ENCODE peak calls at places on chromosomes 16 and 17, in seven cellular contexts. L is Caco-2, F is BJ, W is prostate gland, D is A549, I is foreskin fibroblast, R is left ventricle myocardium inferior. C is an unnamed sample.

GRCh38 chr16:74186589-74186988 is 110.0 kb upstream of the PSMD7 start:
- DNase-seq in I (peak; percentile 66), R (no peak), F (peak; percentile 2), D (no peak), W (no peak), L (no peak), C (no peak)

GRCh38 chr17:44005527-44005864 is 1.1 kb downstream of the NAGS start:
- DNase-seq in L (no peak), F (no peak), R (no peak), W (no peak), I (no peak), D (no peak), C (no peak)

GRCh38 chr16:30997000-30997886 is 12.2 kb downstream of the HSD3B7 start:
- DNase-seq in R (peak; percentile 86), D (peak; percentile 93), L (peak; percentile 76), I (peak; percentile 93), F (no peak), W (peak; percentile 68), C (no peak)

GRCh38 chr17:75440738-75441448 is 15.5 kb upstream of the TMEM94 start:
- DNase-seq in D (no peak), F (no peak), W (no peak), L (no peak), R (no peak), I (no peak), C (no peak)

GRCh38 chr17:83109793-83110645 is 30.6 kb downstream of the METRNL start:
- DNase-seq in R (peak; percentile 83), I (peak; percentile 99), L (no peak), F (peak; percentile 65), W (peak; percentile 89), D (peak; percentile 94), C (peak; percentile 90)

GRCh38 chr17:14737984-14738651 is 437.2 kb downstream of the HS3ST3B1 start:
- DNase-seq in L (peak; percentile 47), R (peak; percentile 24), F (peak; percentile 89), D (peak; percentile 99), I (peak; percentile 93), W (peak; percentile 78), C (peak; percentile 71)

GRCh38 chr17:77404812-77405581 is 264.2 kb downstream of the SEC14L1 start:
- DNase-seq in L (no peak), R (peak; percentile 57), W (no peak), D (no peak), I (peak; percentile 84), F (no peak), C (no peak)

GRCh38 chr17:7561028-7561575 is 617 bp upstream of the SENP3 start:
- DNase-seq in L (peak; percentile 81), R (peak; percentile 91), D (peak; percentile 98), I (peak; percentile 94), F (no peak), W (peak; percentile 92), C (peak; percentile 61)

GRCh38 chr17:30524847-30525246 is 47.6 kb downstream of the GOSR1 start:
- DNase-seq in D (no peak), R (no peak), L (no peak), F (peak; percentile 68), W (peak; percentile 25), I (peak; percentile 69), C (no peak)

GRCh38 chr16:70151391-70151790 is 22.2 kb upstream of the CLEC18C start:
- DNase-seq in R (no peak), F (no peak), L (no peak), D (peak; percentile 3), I (no peak), W (no peak), C (no peak)

GRCh38 chr17:33124185-33124584 is 132.5 kb downstream of the SPACA3 start:
- DNase-seq in R (no peak), W (no peak), D (no peak), L (no peak), F (no peak), I (no peak), C (no peak)

GRCh38 chr16:81181013-81181720 is 57.3 kb upstream of the BCO1 start:
- DNase-seq in F (peak; percentile 90), L (peak; percentile 96), I (peak; percentile 99), D (peak; percentile 94), W (peak; percentile 58), R (peak; percentile 81), C (peak; percentile 92)

GRCh38 chr17:83186751-83187421 is 107.5 kb downstream of the METRNL start:
- DNase-seq in L (no peak), F (no peak), D (no peak), W (no peak), I (no peak), R (no peak), C (no peak)

GRCh38 chr17:35083071-35083470 is 19.6 kb upstream of the RFFL start:
- DNase-seq in W (no peak), R (no peak), F (no peak), I (no peak), L (no peak), D (no peak), C (no peak)

GRCh38 chr17:81241648-81242420 is 2.7 kb downstream of the NDUFAF8 start:
- DNase-seq in L (no peak), R (no peak), W (peak; percentile 33), I (peak; percentile 66), F (no peak), D (peak; percentile 89), C (no peak)

GRCh38 chr16:79169239-79169638 is 431.3 kb downstream of the MAF start:
- DNase-seq in W (no peak), I (no peak), F (no peak), R (no peak), D (no peak), L (peak; percentile 41), C (no peak)

DNA sequence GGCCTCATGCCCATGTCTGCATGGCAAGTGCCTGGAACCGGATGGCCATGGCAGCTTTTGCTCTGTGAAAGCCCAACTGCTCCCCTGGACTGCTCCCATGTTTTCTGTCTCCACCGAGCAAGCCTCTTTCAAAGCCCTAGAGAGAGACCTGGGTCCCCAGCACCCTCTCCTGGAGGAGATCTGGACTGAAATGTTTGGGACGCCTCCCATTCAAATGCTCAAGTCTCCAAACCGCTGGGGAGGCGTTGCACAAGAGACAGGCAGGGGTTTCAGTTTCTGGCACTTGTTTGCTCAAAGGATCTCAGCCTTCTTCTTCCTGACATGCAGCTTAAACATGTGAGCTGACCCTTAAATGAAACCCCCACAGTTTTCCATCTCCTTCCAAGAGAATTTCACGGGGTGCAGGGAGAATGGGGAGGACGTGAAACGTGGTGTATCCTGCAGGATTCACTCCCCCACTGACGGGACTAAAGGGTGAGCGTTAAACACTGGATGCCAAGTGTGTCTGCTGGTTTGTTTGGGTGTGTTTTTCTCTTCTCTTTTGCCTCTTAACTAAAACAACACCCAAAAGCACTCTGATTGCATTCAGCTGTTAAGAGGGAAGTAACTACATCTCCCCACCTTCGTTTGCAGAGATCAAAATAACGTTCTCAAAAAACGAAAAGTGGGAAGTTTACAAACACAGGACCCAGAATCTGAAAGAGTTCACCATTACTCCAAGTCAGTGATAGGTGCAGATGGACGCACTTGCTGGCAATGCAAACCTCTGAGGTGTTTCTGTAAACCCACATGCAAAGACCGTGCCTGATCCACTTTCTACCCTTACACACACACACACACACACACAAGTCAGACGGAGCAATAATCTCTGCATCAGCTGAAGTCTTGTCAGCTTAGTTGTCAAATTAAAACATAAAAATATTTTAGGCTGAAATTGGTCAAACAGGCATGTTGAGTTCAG is 256.9 kb downstream of the C16orf95 start:
- DNase-seq in D (no peak), F (no peak), L (no peak), R (no peak), W (no peak), I (peak; percentile 49), C (peak; percentile 42)
- TF ChIP-seq CTCF in D (no peak), F (peak; percentile 3), L (peak; percentile 7), R (peak; percentile 31), W (no peak), I (no peak), C (peak; percentile 50)

GRCh38 chr16:1044515-1045362 is 27.8 kb upstream of the SSTR5 start:
- DNase-seq in R (no peak), F (no peak), L (no peak), W (no peak), I (no peak), D (no peak), C (no peak)

GRCh38 chr16:1042776-1043349 is 29.7 kb upstream of the SSTR5 start:
- DNase-seq in I (no peak), D (no peak), L (no peak), W (no peak), R (no peak), F (no peak), C (no peak)

GRCh38 chr16:1042076-1042744 is 30.3 kb upstream of the SSTR5 start:
- DNase-seq in R (no peak), D (no peak), W (no peak), F (no peak), I (no peak), L (no peak), C (no peak)

GRCh38 chr16:1045363-1046270 is 26.9 kb upstream of the SSTR5 start:
- DNase-seq in R (no peak), W (no peak), F (no peak), L (no peak), I (no peak), D (no peak), C (no peak)

GRCh38 chr16:1043831-1044514 is 28.6 kb upstream of the SSTR5 start:
- DNase-seq in W (no peak), R (no peak), I (peak; percentile 19), D (no peak), L (no peak), F (no peak), C (no peak)
- H3K4me3 ChIP-seq in W (no peak overlapping the region), R (no peak overlapping the region), I (no peak overlapping the region), D (no peak overlapping the region), L (no peak overlapping the region), F (no peak overlapping the region), C (no peak overlapping the region)

DNA sequence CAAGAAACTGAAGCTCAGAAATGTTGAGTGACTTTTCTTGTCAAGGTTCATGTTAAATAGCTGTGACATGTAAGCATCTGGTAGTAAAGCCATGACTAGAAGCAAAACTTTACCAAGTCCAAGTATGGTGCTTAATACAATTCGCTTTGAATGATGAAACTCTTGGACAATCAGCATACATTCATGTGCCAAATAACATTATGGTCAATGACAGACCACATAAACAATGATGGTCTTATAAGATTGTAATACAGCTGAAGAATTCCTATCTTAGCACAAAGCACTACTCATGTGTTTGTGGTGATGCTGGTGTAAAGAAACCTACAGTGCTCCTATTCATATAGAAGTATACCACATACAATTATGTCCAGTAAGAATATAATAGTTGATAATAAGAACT is 97.1 kb upstream of the RPRML start:
- DNase-seq in D (no peak), W (no peak), R (no peak), I (peak; percentile 24), L (no peak), F (no peak), C (no peak)
- TF ChIP-seq CTCF in D (no peak), W (no peak), R (no peak), I (no peak), L (no peak), F (no peak), C (no peak)

GRCh38 chr17:68033636-68034451 is 1.7 kb upstream of the KPNA2 start:
- DNase-seq in I (peak; percentile 71), R (no peak), L (peak; percentile 83), D (peak; percentile 90), W (no peak), F (no peak), C (peak; percentile 31)
- H3K4me3 ChIP-seq in I (no peak overlapping the region), R (no peak overlapping the region), L (peak overlapping the region; percentile 30), D (peak overlapping the region; percentile 43), W (no peak overlapping the region), F (no peak overlapping the region), C (no peak overlapping the region)

GRCh38 chr17:47745037-47745380 is 12.0 kb downstream of the TBX21 start:
- DNase-seq in D (no peak), R (no peak), W (no peak), L (no peak), F (no peak), I (no peak), C (no peak)
- TF ChIP-seq CTCF in D (no peak), R (peak; percentile 29), W (no peak), L (no peak), F (no peak), I (no peak), C (no peak)